ENCODE peak calls at places on chromosomes 4 and X, in nine cellular contexts. T is endodermal cell, W is A673, A is lung, P is A549, G is neural progenitor cell, Q is transverse colon, X is brain microvascular endothelial cell, E is lower lobe of right lung. R is an unnamed sample.

GRCh38 chr4:82786004-82786400 is 12.6 kb downstream of the SCD5 start:
- DNase-seq in T (no peak), W (no peak), A (no peak), P (no peak), G (peak), Q (no peak), X (no peak), E (no peak), R (no peak)

GRCh38 chr4:92014060-92014459 is 289.7 kb upstream of the GRID2 start:
- DNase-seq in T (no peak), W (no peak), A (no peak), P (no peak), G (no peak), Q (no peak), X (no peak), E (no peak), R (no peak)

GRCh38 chrX:14913241-14913640 is 40.0 kb downstream of the MOSPD2 start:
- DNase-seq in T (no peak), W (no peak), A (no peak), P (no peak), G (no peak), Q (no peak), X (peak), E (no peak), R (no peak)

GRCh38 chrX:4674028-4674782 is 960.8 kb upstream of the PRKX start:
- DNase-seq in T (no peak), W (no peak), A (no peak), P (no peak), G (no peak), Q (no peak), X (no peak), E (no peak), R (no peak)

GRCh38 chrX:152635941-152636340 is 1.8 kb upstream of the GABRQ start:
- DNase-seq in T (peak), W (peak), A (no peak), P (peak), G (peak), Q (peak), X (peak), E (no peak), R (peak)

GRCh38 chrX:120282697-120283096 is 28.6 kb downstream of the TMEM255A start:
- DNase-seq in T (no peak), W (no peak), A (no peak), P (no peak), G (no peak), Q (no peak), X (no peak), E (peak), R (no peak)

GRCh38 chrX:16140448-16140847 is 17.1 kb downstream of the GRPR start:
- DNase-seq in T (no peak), W (no peak), A (no peak), P (no peak), G (no peak), Q (no peak), X (no peak), E (no peak), R (no peak)

GRCh38 chr4:17027495-17027894 is 129.1 kb upstream of the LDB2 start:
- DNase-seq in T (no peak), W (peak), A (no peak), P (no peak), G (no peak), Q (no peak), X (peak), E (no peak), R (peak)

GRCh38 chr4:107856901-107857300 is 32.2 kb downstream of the SGMS2 start:
- DNase-seq in T (no peak), W (no peak), A (no peak), P (no peak), G (no peak), Q (no peak), X (no peak), E (no peak), R (no peak)

GRCh38 chr4:107854326-107855030 is 29.7 kb downstream of the SGMS2 start:
- DNase-seq in T (no peak), W (peak), A (no peak), P (no peak), G (no peak), Q (no peak), X (no peak), E (no peak), R (no peak)

GRCh38 chr4:107855723-107856122 is 31.0 kb downstream of the SGMS2 start:
- DNase-seq in T (no peak), W (no peak), A (no peak), P (no peak), G (no peak), Q (no peak), X (no peak), E (no peak), R (no peak)

GRCh38 chr4:107850438-107850837 is 25.7 kb downstream of the SGMS2 start:
- DNase-seq in T (no peak), W (no peak), A (no peak), P (no peak), G (no peak), Q (no peak), X (no peak), E (no peak), R (no peak)

GRCh38 chr4:107853444-107854325 is 29.0 kb downstream of the SGMS2 start:
- DNase-seq in T (no peak), W (no peak), A (no peak), P (peak), G (no peak), Q (no peak), X (peak), E (no peak), R (no peak)
- H3K27ac ChIP-seq in T (no peak), W (no peak), A (no peak), P (peak), G (no peak), Q (peak), X (peak), E (no peak), R (peak)

GRCh38 chr4:140047781-140048180 is 106.2 kb downstream of the MAML3 start:
- DNase-seq in T (no peak), W (no peak), A (no peak), P (no peak), G (peak), Q (no peak), X (no peak), E (no peak), R (no peak)
- H3K4me3 ChIP-seq in T (no peak), W (no peak), A (no peak), P (no peak), G (peak), Q (no peak), X (no peak), E (no peak), R (no peak)

DNA sequence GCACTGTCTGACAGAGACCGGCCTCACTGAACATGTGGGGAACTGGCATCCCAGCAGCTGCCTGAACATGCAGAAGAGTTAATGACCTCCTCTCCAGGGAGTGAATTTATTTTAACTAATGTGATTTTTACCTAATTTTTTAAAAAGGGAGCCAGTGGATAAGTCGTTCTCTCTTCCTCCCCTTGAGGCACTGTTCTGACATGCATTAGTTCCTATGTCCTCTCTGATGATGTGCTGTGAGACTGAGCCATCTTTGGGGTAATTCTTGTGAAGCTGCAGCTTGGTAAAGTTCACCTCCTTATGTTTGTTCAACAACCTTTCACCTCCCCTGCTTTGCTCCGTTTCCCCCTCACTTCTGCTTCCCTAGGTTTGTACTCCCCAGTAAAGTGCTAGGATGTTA is 139.7 kb downstream of the COL25A1 start:
- DNase-seq in T (peak), W (no peak), A (no peak), P (no peak), G (no peak), Q (no peak), X (no peak), E (no peak), R (no peak)
- H3K27ac ChIP-seq in T (no peak), W (no peak), A (no peak), P (no peak), G (no peak), Q (no peak), X (no peak), E (no peak), R (no peak)

DNA sequence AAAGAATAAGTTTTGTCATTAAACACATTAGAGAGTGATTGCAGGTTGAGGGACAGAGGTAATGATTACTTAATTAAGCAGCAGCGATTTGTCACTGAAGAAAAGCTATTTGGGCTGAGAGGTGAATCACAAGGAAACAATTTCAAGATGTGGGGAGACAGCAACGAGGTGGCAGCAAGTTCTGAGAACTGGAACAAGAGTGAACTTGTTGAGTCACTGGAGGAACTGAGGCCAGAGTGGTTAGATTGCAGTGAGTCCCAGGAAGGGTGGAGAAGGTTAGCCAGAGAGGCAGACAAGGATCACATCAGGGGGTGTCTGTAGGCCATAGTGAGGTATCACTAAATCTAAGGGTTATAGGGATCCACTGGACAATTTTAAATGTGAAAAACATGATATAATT is 57.9 kb upstream of the TMPRSS11A start:
- DNase-seq in T (no peak), W (no peak), A (no peak), P (no peak), G (no peak), Q (no peak), X (no peak), E (no peak), R (no peak)
- H3K4me3 ChIP-seq in T (no peak), W (no peak), A (no peak), P (no peak), G (no peak), Q (no peak), X (no peak), E (no peak), R (no peak)

GRCh38 chr4:3524349-3524748 is 7.9 kb downstream of the LRPAP1 start:
- DNase-seq in T (no peak), W (no peak), A (no peak), P (no peak), G (no peak), Q (no peak), X (no peak), E (peak), R (no peak)

GRCh38 chr4:3522651-3523050 is 9.6 kb downstream of the LRPAP1 start:
- DNase-seq in T (no peak), W (no peak), A (no peak), P (no peak), G (no peak), Q (no peak), X (no peak), E (peak), R (no peak)

GRCh38 chr4:3524920-3525319 is 7.3 kb downstream of the LRPAP1 start:
- DNase-seq in T (peak), W (no peak), A (no peak), P (no peak), G (no peak), Q (no peak), X (no peak), E (peak), R (no peak)

GRCh38 chr4:3523146-3523627 is 9.0 kb downstream of the LRPAP1 start:
- DNase-seq in T (peak), W (no peak), A (no peak), P (no peak), G (no peak), Q (no peak), X (no peak), E (peak), R (no peak)

DNA sequence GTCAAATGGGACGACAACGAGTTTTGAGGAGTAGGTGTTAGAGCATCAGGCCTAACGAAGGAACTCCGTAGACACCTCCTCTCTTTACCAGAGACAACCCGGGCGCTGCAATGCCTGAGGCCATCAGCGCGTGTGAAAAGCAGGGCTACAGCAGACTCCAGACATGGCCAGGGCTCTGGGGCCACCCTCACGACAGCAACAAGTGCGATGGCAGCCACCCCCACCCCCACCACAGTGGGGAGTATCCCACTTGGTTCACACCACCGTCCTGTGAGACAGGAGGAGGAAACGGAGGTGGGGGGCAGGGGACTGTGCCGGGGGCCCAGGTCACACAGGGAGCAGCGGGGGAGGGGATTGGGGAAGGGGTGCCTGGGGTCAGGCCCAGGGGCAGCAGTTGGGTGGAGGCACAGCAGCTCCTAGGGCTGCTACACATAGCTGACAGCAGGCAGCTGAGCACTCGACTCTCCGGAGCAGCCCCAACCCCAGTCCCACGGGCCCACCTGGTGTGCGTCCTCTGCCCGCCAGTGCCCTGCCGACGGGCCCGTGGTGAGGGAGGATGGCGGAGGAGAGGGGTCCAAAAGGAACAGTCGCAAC is 8.5 kb downstream of the LRPAP1 start:
- DNase-seq in T (peak), W (no peak), A (no peak), P (no peak), G (no peak), Q (no peak), X (no peak), E (peak), R (no peak)
- H3K27ac ChIP-seq in T (no peak), W (no peak), A (no peak), P (no peak), G (no peak), Q (no peak), X (no peak), E (no peak), R (no peak)